ENCODE peak calls at places on chromosomes 16 and 17, in six cellular contexts. One of them, this sample, is unnamed.

GRCh38 chr16:8087597-8088279 is 502.6 kb downstream of the TMEM114 start:
- DNase-seq in SK-N-SH: no peak
- DNase-seq in suprapubic skin: no peak
- DNase-seq in transverse colon: no peak
- DNase-seq in endothelial cell of umbilical vein: no peak
- DNase-seq in sigmoid colon: no peak
- DNase-seq in this sample: no peak

GRCh38 chr17:18277076-18277475 is 16.6 kb downstream of the MIEF2 start:
- DNase-seq in SK-N-SH: no peak
- DNase-seq in suprapubic skin: no peak
- DNase-seq in transverse colon: no peak
- DNase-seq in endothelial cell of umbilical vein: no peak
- DNase-seq in sigmoid colon: no peak
- DNase-seq in this sample: no peak

GRCh38 chr17:45299311-45299710 is 17.5 kb downstream of the MAP3K14 start:
- DNase-seq in SK-N-SH: peak; percentile 65
- DNase-seq in suprapubic skin: no peak
- DNase-seq in transverse colon: no peak
- DNase-seq in endothelial cell of umbilical vein: no peak
- DNase-seq in sigmoid colon: no peak
- DNase-seq in this sample: no peak

GRCh38 chr16:85746431-85747227 is 4.3 kb downstream of the C16orf74 start:
- DNase-seq in SK-N-SH: no peak
- DNase-seq in suprapubic skin: no peak
- DNase-seq in transverse colon: peak; percentile 65
- DNase-seq in endothelial cell of umbilical vein: no peak
- DNase-seq in sigmoid colon: no peak
- DNase-seq in this sample: no peak

GRCh38 chr17:4942760-4943508 is 2.9 kb downstream of the RNF167 start:
- DNase-seq in SK-N-SH: no peak
- DNase-seq in suprapubic skin: no peak
- DNase-seq in transverse colon: no peak
- DNase-seq in endothelial cell of umbilical vein: no peak
- DNase-seq in sigmoid colon: no peak
- DNase-seq in this sample: no peak

GRCh38 chr17:4969551-4970231 is 2.1 kb upstream of the SPAG7 start:
- DNase-seq in SK-N-SH: no peak
- DNase-seq in suprapubic skin: no peak
- DNase-seq in transverse colon: no peak
- DNase-seq in endothelial cell of umbilical vein: no peak
- DNase-seq in sigmoid colon: peak; percentile 60
- DNase-seq in this sample: no peak

GRCh38 chr17:20072692-20072992 is 63.5 kb downstream of the SPECC1 start:
- DNase-seq in SK-N-SH: no peak
- DNase-seq in suprapubic skin: no peak
- DNase-seq in transverse colon: no peak
- DNase-seq in endothelial cell of umbilical vein: no peak
- DNase-seq in sigmoid colon: no peak
- DNase-seq in this sample: no peak

GRCh38 chr17:45098869-45099616 is 33.3 kb downstream of the PLCD3 start:
- DNase-seq in SK-N-SH: peak; percentile 93
- DNase-seq in suprapubic skin: peak; percentile 91
- DNase-seq in transverse colon: peak; percentile 93
- DNase-seq in endothelial cell of umbilical vein: peak; percentile 73
- DNase-seq in sigmoid colon: peak; percentile 97
- DNase-seq in this sample: peak; percentile 93

GRCh38 chr16:67431805-67432476 is 1.0 kb downstream of the HSD11B2 start:
- DNase-seq in SK-N-SH: peak; percentile 51
- DNase-seq in suprapubic skin: no peak
- DNase-seq in transverse colon: no peak
- DNase-seq in endothelial cell of umbilical vein: no peak
- DNase-seq in sigmoid colon: no peak
- DNase-seq in this sample: no peak

GRCh38 chr17:74478369-74479100 is 12.1 kb downstream of the CD300A start:
- DNase-seq in SK-N-SH: peak; percentile 12
- DNase-seq in suprapubic skin: no peak
- DNase-seq in transverse colon: peak; percentile 45
- DNase-seq in endothelial cell of umbilical vein: no peak
- DNase-seq in sigmoid colon: no peak
- DNase-seq in this sample: no peak

GRCh38 chr17:67818110-67819002 is 6.9 kb upstream of the BPTF start:
- DNase-seq in SK-N-SH: no peak
- DNase-seq in suprapubic skin: peak; percentile 21
- DNase-seq in transverse colon: no peak
- DNase-seq in endothelial cell of umbilical vein: no peak
- DNase-seq in sigmoid colon: no peak
- DNase-seq in this sample: peak; percentile 53

GRCh38 chr16:22093952-22094351 is 1.6 kb downstream of the VWA3A start:
- DNase-seq in SK-N-SH: no peak
- DNase-seq in suprapubic skin: no peak
- DNase-seq in transverse colon: no peak
- DNase-seq in endothelial cell of umbilical vein: no peak
- DNase-seq in sigmoid colon: no peak
- DNase-seq in this sample: no peak

GRCh38 chr16:84223456-84223855 is 16.4 kb downstream of the KCNG4 start:
- DNase-seq in SK-N-SH: no peak
- DNase-seq in suprapubic skin: no peak
- DNase-seq in transverse colon: no peak
- DNase-seq in endothelial cell of umbilical vein: no peak
- DNase-seq in sigmoid colon: no peak
- DNase-seq in this sample: no peak

GRCh38 chr16:53958481-53958880 is 254.5 kb downstream of the FTO start:
- DNase-seq in SK-N-SH: no peak
- DNase-seq in suprapubic skin: no peak
- DNase-seq in transverse colon: no peak
- DNase-seq in endothelial cell of umbilical vein: no peak
- DNase-seq in sigmoid colon: no peak
- DNase-seq in this sample: no peak

GRCh38 chr17:1957037-1957436 is 68.1 kb downstream of the RTN4RL1 start:
- DNase-seq in SK-N-SH: no peak
- DNase-seq in suprapubic skin: no peak
- DNase-seq in transverse colon: no peak
- DNase-seq in endothelial cell of umbilical vein: no peak
- DNase-seq in sigmoid colon: no peak
- DNase-seq in this sample: no peak

GRCh38 chr16:11145821-11146211 is 110.2 kb downstream of the SOCS1 start:
- DNase-seq in SK-N-SH: no peak
- DNase-seq in suprapubic skin: no peak
- DNase-seq in transverse colon: no peak
- DNase-seq in endothelial cell of umbilical vein: no peak
- DNase-seq in sigmoid colon: no peak
- DNase-seq in this sample: peak; percentile 41

GRCh38 chr16:81797443-81797842 is 18.4 kb downstream of the PLCG2 start:
- DNase-seq in SK-N-SH: no peak
- DNase-seq in suprapubic skin: no peak
- DNase-seq in transverse colon: peak; percentile 59
- DNase-seq in endothelial cell of umbilical vein: no peak
- DNase-seq in sigmoid colon: no peak
- DNase-seq in this sample: peak; percentile 85

GRCh38 chr17:35254107-35254802 is 11.4 kb downstream of the SLFN5 start:
- DNase-seq in SK-N-SH: no peak
- DNase-seq in suprapubic skin: no peak
- DNase-seq in transverse colon: peak; percentile 42
- DNase-seq in endothelial cell of umbilical vein: peak; percentile 98
- DNase-seq in sigmoid colon: peak; percentile 89
- DNase-seq in this sample: no peak

GRCh38 chr17:4318186-4318585 is 48.3 kb downstream of the UBE2G1 start:
- DNase-seq in SK-N-SH: no peak
- DNase-seq in suprapubic skin: no peak
- DNase-seq in transverse colon: peak; percentile 24
- DNase-seq in endothelial cell of umbilical vein: no peak
- DNase-seq in sigmoid colon: no peak
- DNase-seq in this sample: no peak

GRCh38 chr17:83189673-83190385 is 110.4 kb downstream of the METRNL start:
- DNase-seq in SK-N-SH: no peak
- DNase-seq in suprapubic skin: peak; percentile 88
- DNase-seq in transverse colon: no peak
- DNase-seq in endothelial cell of umbilical vein: peak; percentile 45
- DNase-seq in sigmoid colon: peak; percentile 79
- DNase-seq in this sample: peak; percentile 58

GRCh38 chr17:58289869-58290268 is 9.1 kb upstream of the MPO start:
- DNase-seq in SK-N-SH: no peak
- DNase-seq in suprapubic skin: no peak
- DNase-seq in transverse colon: no peak
- DNase-seq in endothelial cell of umbilical vein: no peak
- DNase-seq in sigmoid colon: no peak
- DNase-seq in this sample: no peak

GRCh38 chr16:4351880-4352279 is 759 bp upstream of the PAM16 start:
- DNase-seq in SK-N-SH: no peak
- DNase-seq in suprapubic skin: no peak
- DNase-seq in transverse colon: no peak
- DNase-seq in endothelial cell of umbilical vein: no peak
- DNase-seq in sigmoid colon: peak; percentile 61
- DNase-seq in this sample: no peak

GRCh38 chr16:84237994-84238750 is 1.6 kb downstream of the KCNG4 start:
- DNase-seq in SK-N-SH: no peak
- DNase-seq in suprapubic skin: no peak
- DNase-seq in transverse colon: no peak
- DNase-seq in endothelial cell of umbilical vein: no peak
- DNase-seq in sigmoid colon: no peak
- DNase-seq in this sample: no peak

GRCh38 chr16:26269663-26270062 is 577.9 kb downstream of the HS3ST4 start:
- DNase-seq in SK-N-SH: no peak
- DNase-seq in suprapubic skin: no peak
- DNase-seq in transverse colon: no peak
- DNase-seq in endothelial cell of umbilical vein: no peak
- DNase-seq in sigmoid colon: no peak
- DNase-seq in this sample: no peak

GRCh38 chr17:62808576-62808970 is 459 bp upstream of the MARCHF10 start:
- DNase-seq in SK-N-SH: no peak
- DNase-seq in suprapubic skin: no peak
- DNase-seq in transverse colon: no peak
- DNase-seq in endothelial cell of umbilical vein: no peak
- DNase-seq in sigmoid colon: no peak
- DNase-seq in this sample: no peak
- H3K9me3 ChIP-seq in SK-N-SH: no peaks in the 10 kb centered on the region
- H3K9me3 ChIP-seq in suprapubic skin: no peaks in the 10 kb centered on the region
- H3K9me3 ChIP-seq in transverse colon: no peaks in the 10 kb centered on the region
- H3K9me3 ChIP-seq in endothelial cell of umbilical vein: no peaks in the 10 kb centered on the region
- H3K9me3 ChIP-seq in sigmoid colon: no peaks in the 10 kb centered on the region
- H3K9me3 ChIP-seq in this sample: peaks cover under 1% of the 10 kb centered on the region

GRCh38 chr17:39861235-39861634 is 2.9 kb downstream of the IKZF3 start:
- DNase-seq in SK-N-SH: no peak
- DNase-seq in suprapubic skin: no peak
- DNase-seq in transverse colon: no peak
- DNase-seq in endothelial cell of umbilical vein: no peak
- DNase-seq in sigmoid colon: no peak
- DNase-seq in this sample: no peak

GRCh38 chr17:39863244-39863917 is 731 bp downstream of the IKZF3 start:
- DNase-seq in SK-N-SH: no peak
- DNase-seq in suprapubic skin: no peak
- DNase-seq in transverse colon: no peak
- DNase-seq in endothelial cell of umbilical vein: no peak
- DNase-seq in sigmoid colon: no peak
- DNase-seq in this sample: no peak

GRCh38 chr17:39866013-39866730 is 1.8 kb upstream of the ZPBP2 start:
- DNase-seq in SK-N-SH: no peak
- DNase-seq in suprapubic skin: no peak
- DNase-seq in transverse colon: no peak
- DNase-seq in endothelial cell of umbilical vein: no peak
- DNase-seq in sigmoid colon: no peak
- DNase-seq in this sample: no peak

GRCh38 chr17:39867084-39867890 is 715 bp upstream of the ZPBP2 start:
- DNase-seq in SK-N-SH: no peak
- DNase-seq in suprapubic skin: no peak
- DNase-seq in transverse colon: peak; percentile 42
- DNase-seq in endothelial cell of umbilical vein: no peak
- DNase-seq in sigmoid colon: no peak
- DNase-seq in this sample: peak; percentile 76

GRCh38 chr17:39863918-39864746 is at the start of gene IKZF3:
- DNase-seq in SK-N-SH: peak; percentile 78
- DNase-seq in suprapubic skin: no peak
- DNase-seq in transverse colon: peak; percentile 81
- DNase-seq in endothelial cell of umbilical vein: peak; percentile 35
- DNase-seq in sigmoid colon: no peak
- DNase-seq in this sample: peak; percentile 93
- H3K27me3 ChIP-seq in SK-N-SH: peaks cover 82% of the 10 kb centered on the region
- H3K27me3 ChIP-seq in suprapubic skin: peaks cover 94% of the 10 kb centered on the region
- H3K27me3 ChIP-seq in transverse colon: peaks cover 93% of the 10 kb centered on the region
- H3K27me3 ChIP-seq in endothelial cell of umbilical vein: peaks cover 86% of the 10 kb centered on the region
- H3K27me3 ChIP-seq in sigmoid colon: peaks cover 23% of the 10 kb centered on the region
- H3K27me3 ChIP-seq in this sample: peaks cover 48% of the 10 kb centered on the region

GRCh38 chr16:89442588-89442987 is 47.8 kb downstream of the ANKRD11 start:
- DNase-seq in SK-N-SH: no peak
- DNase-seq in suprapubic skin: no peak
- DNase-seq in transverse colon: no peak
- DNase-seq in endothelial cell of umbilical vein: no peak
- DNase-seq in sigmoid colon: no peak
- DNase-seq in this sample: peak; percentile 58

GRCh38 chr16:89443727-89444084 is 46.7 kb downstream of the ANKRD11 start:
- DNase-seq in SK-N-SH: no peak
- DNase-seq in suprapubic skin: no peak
- DNase-seq in transverse colon: peak; percentile 45
- DNase-seq in endothelial cell of umbilical vein: no peak
- DNase-seq in sigmoid colon: no peak
- DNase-seq in this sample: peak; percentile 20

GRCh38 chr16:89444151-89444723 is 46.1 kb downstream of the ANKRD11 start:
- DNase-seq in SK-N-SH: no peak
- DNase-seq in suprapubic skin: no peak
- DNase-seq in transverse colon: no peak
- DNase-seq in endothelial cell of umbilical vein: no peak
- DNase-seq in sigmoid colon: no peak
- DNase-seq in this sample: peak; percentile 35

GRCh38 chr16:89445166-89445565 is 45.2 kb downstream of the ANKRD11 start:
- DNase-seq in SK-N-SH: no peak
- DNase-seq in suprapubic skin: no peak
- DNase-seq in transverse colon: no peak
- DNase-seq in endothelial cell of umbilical vein: no peak
- DNase-seq in sigmoid colon: no peak
- DNase-seq in this sample: peak; percentile 6

GRCh38 chr16:89442990-89443726 is 47.2 kb downstream of the ANKRD11 start:
- DNase-seq in SK-N-SH: peak; percentile 60
- DNase-seq in suprapubic skin: no peak
- DNase-seq in transverse colon: peak; percentile 70
- DNase-seq in endothelial cell of umbilical vein: peak; percentile 20
- DNase-seq in sigmoid colon: peak; percentile 77
- DNase-seq in this sample: peak; percentile 23
- TF ChIP-seq POLR2AphosphoS5 in SK-N-SH: no peak
- TF ChIP-seq POLR2AphosphoS5 in suprapubic skin: peak; percentile 8
- TF ChIP-seq POLR2AphosphoS5 in transverse colon: no peak
- TF ChIP-seq POLR2AphosphoS5 in endothelial cell of umbilical vein: no peak
- TF ChIP-seq POLR2AphosphoS5 in sigmoid colon: no peak
- TF ChIP-seq POLR2AphosphoS5 in this sample: no peak

GRCh38 chr16:35314298-35314697 is 1854.9 kb downstream of the TP53TG3F start:
- DNase-seq in SK-N-SH: no peak
- DNase-seq in suprapubic skin: no peak
- DNase-seq in transverse colon: no peak
- DNase-seq in endothelial cell of umbilical vein: no peak
- DNase-seq in sigmoid colon: no peak
- DNase-seq in this sample: no peak

GRCh38 chr16:35319536-35320192 is 1860.3 kb downstream of the TP53TG3F start:
- DNase-seq in SK-N-SH: no peak
- DNase-seq in suprapubic skin: no peak
- DNase-seq in transverse colon: no peak
- DNase-seq in endothelial cell of umbilical vein: no peak
- DNase-seq in sigmoid colon: no peak
- DNase-seq in this sample: no peak
- H3K9me3 ChIP-seq in SK-N-SH: no peaks in the 10 kb centered on the region
- H3K9me3 ChIP-seq in suprapubic skin: no peaks in the 10 kb centered on the region
- H3K9me3 ChIP-seq in transverse colon: no peaks in the 10 kb centered on the region
- H3K9me3 ChIP-seq in endothelial cell of umbilical vein: peaks cover 5% of the 10 kb centered on the region
- H3K9me3 ChIP-seq in sigmoid colon: no peaks in the 10 kb centered on the region
- H3K9me3 ChIP-seq in this sample: peaks cover 34% of the 10 kb centered on the region